ENCODE peak calls at places on chromosomes 4 and X, in seven cellular contexts. One of them, this sample, is unnamed.

GRCh38 chrX:24925430-24925829 is 90.3 kb downstream of the ARX start:
- DNase-seq in ascending aorta: no peak
- DNase-seq in substantia nigra: no peak
- DNase-seq in stimulated activated CD4-positive, alpha-beta T cell treated with anti-CD3 and anti-CD28 coated beads, Interleukin-4, amount 100 ng/mL, for 48 hours: no peak
- DNase-seq in NCI-H1436: no peak
- DNase-seq in non-pigmented ciliary epithelial cell: no peak
- DNase-seq in activated CD8-positive, alpha-beta memory T cell treated with anti-CD3 and anti-CD28 coated beads, Interleukin-2, amount 10 ng/mL, durations not matched to agents 7 days and 5 days: no peak
- DNase-seq in this sample: no peak

GRCh38 chr4:108080752-108081151 is 88.0 kb downstream of the LEF1 start:
- DNase-seq in ascending aorta: no peak
- DNase-seq in substantia nigra: no peak
- DNase-seq in stimulated activated CD4-positive, alpha-beta T cell treated with anti-CD3 and anti-CD28 coated beads, Interleukin-4, amount 100 ng/mL, for 48 hours: no peak
- DNase-seq in NCI-H1436: no peak
- DNase-seq in non-pigmented ciliary epithelial cell: no peak
- DNase-seq in activated CD8-positive, alpha-beta memory T cell treated with anti-CD3 and anti-CD28 coated beads, Interleukin-2, amount 10 ng/mL, durations not matched to agents 7 days and 5 days: no peak
- DNase-seq in this sample: no peak

GRCh38 chrX:43958529-43958928 is 14.7 kb downstream of the NDP start:
- DNase-seq in ascending aorta: no peak
- DNase-seq in substantia nigra: peak; percentile 14
- DNase-seq in stimulated activated CD4-positive, alpha-beta T cell treated with anti-CD3 and anti-CD28 coated beads, Interleukin-4, amount 100 ng/mL, for 48 hours: no peak
- DNase-seq in NCI-H1436: peak; percentile 59
- DNase-seq in non-pigmented ciliary epithelial cell: no peak
- DNase-seq in activated CD8-positive, alpha-beta memory T cell treated with anti-CD3 and anti-CD28 coated beads, Interleukin-2, amount 10 ng/mL, durations not matched to agents 7 days and 5 days: no peak
- DNase-seq in this sample: no peak

GRCh38 chrX:67692246-67692645 is 148.4 kb downstream of the AR start:
- DNase-seq in ascending aorta: no peak
- DNase-seq in substantia nigra: no peak
- DNase-seq in stimulated activated CD4-positive, alpha-beta T cell treated with anti-CD3 and anti-CD28 coated beads, Interleukin-4, amount 100 ng/mL, for 48 hours: no peak
- DNase-seq in NCI-H1436: no peak
- DNase-seq in non-pigmented ciliary epithelial cell: peak; percentile 14
- DNase-seq in activated CD8-positive, alpha-beta memory T cell treated with anti-CD3 and anti-CD28 coated beads, Interleukin-2, amount 10 ng/mL, durations not matched to agents 7 days and 5 days: no peak
- DNase-seq in this sample: no peak

GRCh38 chrX:130682990-130683389 is 220.0 kb downstream of the ENOX2 start:
- DNase-seq in ascending aorta: no peak
- DNase-seq in substantia nigra: no peak
- DNase-seq in stimulated activated CD4-positive, alpha-beta T cell treated with anti-CD3 and anti-CD28 coated beads, Interleukin-4, amount 100 ng/mL, for 48 hours: no peak
- DNase-seq in NCI-H1436: no peak
- DNase-seq in non-pigmented ciliary epithelial cell: no peak
- DNase-seq in activated CD8-positive, alpha-beta memory T cell treated with anti-CD3 and anti-CD28 coated beads, Interleukin-2, amount 10 ng/mL, durations not matched to agents 7 days and 5 days: no peak
- DNase-seq in this sample: no peak

GRCh38 chrX:121365572-121366161 is 318.3 kb downstream of the GLUD2 start:
- DNase-seq in ascending aorta: no peak
- DNase-seq in substantia nigra: no peak
- DNase-seq in stimulated activated CD4-positive, alpha-beta T cell treated with anti-CD3 and anti-CD28 coated beads, Interleukin-4, amount 100 ng/mL, for 48 hours: no peak
- DNase-seq in NCI-H1436: no peak
- DNase-seq in non-pigmented ciliary epithelial cell: no peak
- DNase-seq in activated CD8-positive, alpha-beta memory T cell treated with anti-CD3 and anti-CD28 coated beads, Interleukin-2, amount 10 ng/mL, durations not matched to agents 7 days and 5 days: no peak
- DNase-seq in this sample: no peak

GRCh38 chr4:135739354-135739753 is 1537.8 kb upstream of the PABPC4L start:
- DNase-seq in ascending aorta: no peak
- DNase-seq in substantia nigra: no peak
- DNase-seq in stimulated activated CD4-positive, alpha-beta T cell treated with anti-CD3 and anti-CD28 coated beads, Interleukin-4, amount 100 ng/mL, for 48 hours: no peak
- DNase-seq in NCI-H1436: no peak
- DNase-seq in non-pigmented ciliary epithelial cell: no peak
- DNase-seq in activated CD8-positive, alpha-beta memory T cell treated with anti-CD3 and anti-CD28 coated beads, Interleukin-2, amount 10 ng/mL, durations not matched to agents 7 days and 5 days: no peak
- DNase-seq in this sample: no peak

GRCh38 chr4:1809754-1810502 is 16.8 kb downstream of the FGFR3 start:
- DNase-seq in ascending aorta: no peak
- DNase-seq in substantia nigra: peak; percentile 72
- DNase-seq in stimulated activated CD4-positive, alpha-beta T cell treated with anti-CD3 and anti-CD28 coated beads, Interleukin-4, amount 100 ng/mL, for 48 hours: peak; percentile 52
- DNase-seq in NCI-H1436: peak; percentile 49
- DNase-seq in non-pigmented ciliary epithelial cell: no peak
- DNase-seq in activated CD8-positive, alpha-beta memory T cell treated with anti-CD3 and anti-CD28 coated beads, Interleukin-2, amount 10 ng/mL, durations not matched to agents 7 days and 5 days: peak; percentile 77
- DNase-seq in this sample: peak; percentile 40

GRCh38 chrX:43881410-43882293 is 598 bp downstream of the MAOB start:
- DNase-seq in ascending aorta: no peak
- DNase-seq in substantia nigra: no peak
- DNase-seq in stimulated activated CD4-positive, alpha-beta T cell treated with anti-CD3 and anti-CD28 coated beads, Interleukin-4, amount 100 ng/mL, for 48 hours: no peak
- DNase-seq in NCI-H1436: no peak
- DNase-seq in non-pigmented ciliary epithelial cell: no peak
- DNase-seq in activated CD8-positive, alpha-beta memory T cell treated with anti-CD3 and anti-CD28 coated beads, Interleukin-2, amount 10 ng/mL, durations not matched to agents 7 days and 5 days: no peak
- DNase-seq in this sample: no peak

GRCh38 chr4:10302096-10302495 is 155.1 kb downstream of the ZNF518B start:
- DNase-seq in ascending aorta: no peak
- DNase-seq in substantia nigra: no peak
- DNase-seq in stimulated activated CD4-positive, alpha-beta T cell treated with anti-CD3 and anti-CD28 coated beads, Interleukin-4, amount 100 ng/mL, for 48 hours: no peak
- DNase-seq in NCI-H1436: no peak
- DNase-seq in non-pigmented ciliary epithelial cell: no peak
- DNase-seq in activated CD8-positive, alpha-beta memory T cell treated with anti-CD3 and anti-CD28 coated beads, Interleukin-2, amount 10 ng/mL, durations not matched to agents 7 days and 5 days: no peak
- DNase-seq in this sample: no peak

GRCh38 chr4:39910064-39910463 is 67.6 kb downstream of the PDS5A start:
- DNase-seq in ascending aorta: no peak
- DNase-seq in substantia nigra: no peak
- DNase-seq in stimulated activated CD4-positive, alpha-beta T cell treated with anti-CD3 and anti-CD28 coated beads, Interleukin-4, amount 100 ng/mL, for 48 hours: no peak
- DNase-seq in NCI-H1436: no peak
- DNase-seq in non-pigmented ciliary epithelial cell: no peak
- DNase-seq in activated CD8-positive, alpha-beta memory T cell treated with anti-CD3 and anti-CD28 coated beads, Interleukin-2, amount 10 ng/mL, durations not matched to agents 7 days and 5 days: no peak
- DNase-seq in this sample: no peak

GRCh38 chrX:134760671-134761070 is 102.4 kb upstream of the PLAC1 start:
- DNase-seq in ascending aorta: no peak
- DNase-seq in substantia nigra: no peak
- DNase-seq in stimulated activated CD4-positive, alpha-beta T cell treated with anti-CD3 and anti-CD28 coated beads, Interleukin-4, amount 100 ng/mL, for 48 hours: no peak
- DNase-seq in NCI-H1436: no peak
- DNase-seq in non-pigmented ciliary epithelial cell: no peak
- DNase-seq in activated CD8-positive, alpha-beta memory T cell treated with anti-CD3 and anti-CD28 coated beads, Interleukin-2, amount 10 ng/mL, durations not matched to agents 7 days and 5 days: no peak
- DNase-seq in this sample: no peak

GRCh38 chrX:155048997-155049619 is 21.8 kb downstream of the CMC4 start:
- DNase-seq in ascending aorta: no peak
- DNase-seq in substantia nigra: peak; percentile 18
- DNase-seq in stimulated activated CD4-positive, alpha-beta T cell treated with anti-CD3 and anti-CD28 coated beads, Interleukin-4, amount 100 ng/mL, for 48 hours: peak; percentile 19
- DNase-seq in NCI-H1436: peak; percentile 42
- DNase-seq in non-pigmented ciliary epithelial cell: no peak
- DNase-seq in activated CD8-positive, alpha-beta memory T cell treated with anti-CD3 and anti-CD28 coated beads, Interleukin-2, amount 10 ng/mL, durations not matched to agents 7 days and 5 days: peak; percentile 57
- DNase-seq in this sample: no peak

GRCh38 chrX:8760021-8760420 is 28.1 kb upstream of the ANOS1 start:
- DNase-seq in ascending aorta: no peak
- DNase-seq in substantia nigra: no peak
- DNase-seq in stimulated activated CD4-positive, alpha-beta T cell treated with anti-CD3 and anti-CD28 coated beads, Interleukin-4, amount 100 ng/mL, for 48 hours: no peak
- DNase-seq in NCI-H1436: no peak
- DNase-seq in non-pigmented ciliary epithelial cell: no peak
- DNase-seq in activated CD8-positive, alpha-beta memory T cell treated with anti-CD3 and anti-CD28 coated beads, Interleukin-2, amount 10 ng/mL, durations not matched to agents 7 days and 5 days: no peak
- DNase-seq in this sample: no peak

GRCh38 chr4:20323991-20324390 is 72.3 kb downstream of the SLIT2 start:
- DNase-seq in ascending aorta: no peak
- DNase-seq in substantia nigra: no peak
- DNase-seq in stimulated activated CD4-positive, alpha-beta T cell treated with anti-CD3 and anti-CD28 coated beads, Interleukin-4, amount 100 ng/mL, for 48 hours: no peak
- DNase-seq in NCI-H1436: no peak
- DNase-seq in non-pigmented ciliary epithelial cell: no peak
- DNase-seq in activated CD8-positive, alpha-beta memory T cell treated with anti-CD3 and anti-CD28 coated beads, Interleukin-2, amount 10 ng/mL, durations not matched to agents 7 days and 5 days: no peak
- DNase-seq in this sample: no peak

GRCh38 chrX:105636667-105637066 is 185.7 kb upstream of the NRK start:
- DNase-seq in ascending aorta: no peak
- DNase-seq in substantia nigra: no peak
- DNase-seq in stimulated activated CD4-positive, alpha-beta T cell treated with anti-CD3 and anti-CD28 coated beads, Interleukin-4, amount 100 ng/mL, for 48 hours: no peak
- DNase-seq in NCI-H1436: no peak
- DNase-seq in non-pigmented ciliary epithelial cell: no peak
- DNase-seq in activated CD8-positive, alpha-beta memory T cell treated with anti-CD3 and anti-CD28 coated beads, Interleukin-2, amount 10 ng/mL, durations not matched to agents 7 days and 5 days: no peak
- DNase-seq in this sample: no peak

GRCh38 chr4:41537267-41537890 is 578 bp upstream of the LIMCH1 start:
- DNase-seq in ascending aorta: no peak
- DNase-seq in substantia nigra: no peak
- DNase-seq in stimulated activated CD4-positive, alpha-beta T cell treated with anti-CD3 and anti-CD28 coated beads, Interleukin-4, amount 100 ng/mL, for 48 hours: no peak
- DNase-seq in NCI-H1436: no peak
- DNase-seq in non-pigmented ciliary epithelial cell: no peak
- DNase-seq in activated CD8-positive, alpha-beta memory T cell treated with anti-CD3 and anti-CD28 coated beads, Interleukin-2, amount 10 ng/mL, durations not matched to agents 7 days and 5 days: no peak
- DNase-seq in this sample: no peak

GRCh38 chr4:10183462-10183861 is 66.9 kb upstream of the WDR1 start:
- DNase-seq in ascending aorta: no peak
- DNase-seq in substantia nigra: no peak
- DNase-seq in stimulated activated CD4-positive, alpha-beta T cell treated with anti-CD3 and anti-CD28 coated beads, Interleukin-4, amount 100 ng/mL, for 48 hours: no peak
- DNase-seq in NCI-H1436: no peak
- DNase-seq in non-pigmented ciliary epithelial cell: no peak
- DNase-seq in activated CD8-positive, alpha-beta memory T cell treated with anti-CD3 and anti-CD28 coated beads, Interleukin-2, amount 10 ng/mL, durations not matched to agents 7 days and 5 days: peak; percentile 85
- DNase-seq in this sample: no peak

GRCh38 chr4:177051473-177052060 is 258.1 kb upstream of the NEIL3 start:
- DNase-seq in ascending aorta: no peak
- DNase-seq in substantia nigra: no peak
- DNase-seq in stimulated activated CD4-positive, alpha-beta T cell treated with anti-CD3 and anti-CD28 coated beads, Interleukin-4, amount 100 ng/mL, for 48 hours: no peak
- DNase-seq in NCI-H1436: no peak
- DNase-seq in non-pigmented ciliary epithelial cell: no peak
- DNase-seq in activated CD8-positive, alpha-beta memory T cell treated with anti-CD3 and anti-CD28 coated beads, Interleukin-2, amount 10 ng/mL, durations not matched to agents 7 days and 5 days: no peak
- DNase-seq in this sample: no peak

GRCh38 chrX:10979956-10980355 is 131.2 kb upstream of the HCCS start:
- DNase-seq in ascending aorta: no peak
- DNase-seq in substantia nigra: no peak
- DNase-seq in stimulated activated CD4-positive, alpha-beta T cell treated with anti-CD3 and anti-CD28 coated beads, Interleukin-4, amount 100 ng/mL, for 48 hours: no peak
- DNase-seq in NCI-H1436: no peak
- DNase-seq in non-pigmented ciliary epithelial cell: no peak
- DNase-seq in activated CD8-positive, alpha-beta memory T cell treated with anti-CD3 and anti-CD28 coated beads, Interleukin-2, amount 10 ng/mL, durations not matched to agents 7 days and 5 days: no peak
- DNase-seq in this sample: no peak

GRCh38 chrX:35351212-35351611 is 408.6 kb downstream of the FAM47B start:
- DNase-seq in ascending aorta: no peak
- DNase-seq in substantia nigra: no peak
- DNase-seq in stimulated activated CD4-positive, alpha-beta T cell treated with anti-CD3 and anti-CD28 coated beads, Interleukin-4, amount 100 ng/mL, for 48 hours: no peak
- DNase-seq in NCI-H1436: no peak
- DNase-seq in non-pigmented ciliary epithelial cell: no peak
- DNase-seq in activated CD8-positive, alpha-beta memory T cell treated with anti-CD3 and anti-CD28 coated beads, Interleukin-2, amount 10 ng/mL, durations not matched to agents 7 days and 5 days: no peak
- DNase-seq in this sample: no peak

GRCh38 chr4:159227984-159228383 is 125.1 kb downstream of the RAPGEF2 start:
- DNase-seq in ascending aorta: peak; percentile 24
- DNase-seq in substantia nigra: peak; percentile 32
- DNase-seq in stimulated activated CD4-positive, alpha-beta T cell treated with anti-CD3 and anti-CD28 coated beads, Interleukin-4, amount 100 ng/mL, for 48 hours: no peak
- DNase-seq in NCI-H1436: no peak
- DNase-seq in non-pigmented ciliary epithelial cell: peak; percentile 84
- DNase-seq in activated CD8-positive, alpha-beta memory T cell treated with anti-CD3 and anti-CD28 coated beads, Interleukin-2, amount 10 ng/mL, durations not matched to agents 7 days and 5 days: no peak
- DNase-seq in this sample: no peak

GRCh38 chr4:165763640-165764039 is 109.4 kb upstream of the TLL1 start:
- DNase-seq in ascending aorta: no peak
- DNase-seq in substantia nigra: no peak
- DNase-seq in stimulated activated CD4-positive, alpha-beta T cell treated with anti-CD3 and anti-CD28 coated beads, Interleukin-4, amount 100 ng/mL, for 48 hours: no peak
- DNase-seq in NCI-H1436: no peak
- DNase-seq in non-pigmented ciliary epithelial cell: no peak
- DNase-seq in activated CD8-positive, alpha-beta memory T cell treated with anti-CD3 and anti-CD28 coated beads, Interleukin-2, amount 10 ng/mL, durations not matched to agents 7 days and 5 days: no peak
- DNase-seq in this sample: no peak

GRCh38 chrX:15349046-15349445 is 13.7 kb upstream of the PIGA start:
- DNase-seq in ascending aorta: no peak
- DNase-seq in substantia nigra: peak; percentile 4
- DNase-seq in stimulated activated CD4-positive, alpha-beta T cell treated with anti-CD3 and anti-CD28 coated beads, Interleukin-4, amount 100 ng/mL, for 48 hours: no peak
- DNase-seq in NCI-H1436: peak; percentile 34
- DNase-seq in non-pigmented ciliary epithelial cell: peak; percentile 19
- DNase-seq in activated CD8-positive, alpha-beta memory T cell treated with anti-CD3 and anti-CD28 coated beads, Interleukin-2, amount 10 ng/mL, durations not matched to agents 7 days and 5 days: peak; percentile 39
- DNase-seq in this sample: no peak

This sample was measured in activated T-helper 9 cell treated with anti-CD3 and anti-CD28 coated beads, Interleukin-2, amount 50 U/mL, for 16 hours.